ENCODE peak calls at places on chromosomes 7 and 10, in seven cellular contexts. R, F, W, G, T, Y and O are unnamed samples. For H3K4me1, the result is how much of the 10 kb centered on the place peaks cover.

GRCh38 chr10:64760371-64760770 is 1239.2 kb downstream of the REEP3 start:
- DNase-seq in Y (no peak), F (no peak), G (no peak), T (no peak), W (no peak), R (no peak), O (no peak)

GRCh38 chr10:105468769-105469168 is 827.7 kb downstream of the SORCS3 start:
- DNase-seq in Y (no peak), F (no peak), G (no peak), T (no peak), R (no peak), W (no peak), O (no peak)

GRCh38 chr10:75655791-75656451 is 224.5 kb downstream of the LRMDA start:
- DNase-seq in G (no peak), T (peak), R (no peak), Y (no peak), F (no peak), W (no peak), O (no peak)

GRCh38 chr7:44320141-44320540 is 5.3 kb downstream of the CAMK2B start:
- DNase-seq in T (no peak), W (no peak), G (no peak), Y (no peak), R (no peak), F (no peak), O (no peak)

GRCh38 chr7:280461-280860 is 9.5 kb upstream of the FOXL3 start:
- DNase-seq in F (no peak), Y (no peak), T (no peak), W (peak), G (no peak), R (no peak), O (no peak)

GRCh38 chr10:128078136-128078969 is 47.9 kb downstream of the MKI67 start:
- DNase-seq in G (no peak), R (peak), T (no peak), F (no peak), Y (peak), W (no peak), O (peak)

GRCh38 chr7:57427594-57427993 is 22.4 kb upstream of the ZNF716 start:
- DNase-seq in W (no peak), G (no peak), T (no peak), F (no peak), Y (no peak), R (no peak), O (no peak)

GRCh38 chr10:50605280-50606270 is 18.2 kb downstream of the SGMS1 start:
- DNase-seq in Y (no peak), G (peak), R (no peak), F (no peak), T (peak), W (no peak), O (no peak)

GRCh38 chr10:131310904-131311660 is 439 bp downstream of the TCERG1L start:
- DNase-seq in R (no peak), W (peak), T (no peak), G (no peak), F (no peak), Y (peak), O (no peak)

GRCh38 chr10:75651452-75651851 is 220.0 kb downstream of the LRMDA start:
- DNase-seq in R (no peak), G (no peak), W (no peak), F (no peak), Y (peak), T (no peak), O (no peak)

GRCh38 chr10:12540341-12540781 is 191.0 kb downstream of the CAMK1D start:
- DNase-seq in W (no peak), Y (no peak), G (no peak), T (peak), R (no peak), F (no peak), O (no peak)

GRCh38 chr7:24819916-24820689 is 62.8 kb upstream of the GSDME start:
- DNase-seq in T (peak), F (peak), G (peak), Y (peak), R (peak), W (peak), O (peak)

GRCh38 chr10:126857178-126857806 is 47.9 kb upstream of the DOCK1 start:
- DNase-seq in G (no peak), W (no peak), F (no peak), R (no peak), Y (no peak), T (no peak), O (no peak)

GRCh38 chr7:134844200-134844599 is 64.8 kb downstream of the CALD1 start:
- DNase-seq in T (no peak), W (no peak), F (no peak), Y (no peak), R (no peak), G (no peak), O (no peak)

GRCh38 chr7:130365511-130366441 is 14.5 kb upstream of the CPA1 start:
- DNase-seq in W (no peak), T (peak), R (no peak), Y (peak), G (peak), F (no peak), O (no peak)

GRCh38 chr7:134693256-134693655 is 46.6 kb downstream of the BPGM start:
- DNase-seq in G (peak), Y (no peak), F (peak), W (no peak), T (peak), R (no peak), O (no peak)

GRCh38 chr10:49742683-49743463 is 19.2 kb downstream of the OGDHL start:
- DNase-seq in F (no peak), G (no peak), R (no peak), Y (no peak), W (no peak), T (no peak), O (no peak)

GRCh38 chr10:5711637-5712036 is 27.0 kb downstream of the TASOR2 start:
- DNase-seq in W (no peak), G (no peak), Y (no peak), T (no peak), R (no peak), F (no peak), O (no peak)

GRCh38 chr10:88256013-88256680 is 327.0 kb downstream of the RNLS start:
- DNase-seq in W (no peak), T (no peak), R (no peak), F (peak), G (peak), Y (no peak), O (no peak)

GRCh38 chr10:102408728-102409603 is 9.6 kb downstream of the PSD start:
- DNase-seq in Y (peak), T (no peak), F (no peak), R (no peak), W (peak), G (no peak), O (no peak)

GRCh38 chr10:48365668-48366067 is 59.2 kb downstream of the MAPK8 start:
- DNase-seq in W (no peak), G (no peak), Y (no peak), T (no peak), R (no peak), F (no peak), O (no peak)

GRCh38 chr7:43666938-43667337 is 62.4 kb downstream of the COA1 start:
- DNase-seq in W (no peak), R (no peak), Y (no peak), T (peak), F (no peak), G (no peak), O (no peak)

GRCh38 chr10:73628405-73628804 is 12.9 kb downstream of the MYOZ1 start:
- DNase-seq in Y (no peak), W (no peak), G (no peak), T (no peak), R (no peak), F (no peak), O (no peak)

GRCh38 chr7:76358053-76358477 is 726 bp downstream of the YWHAG start:
- DNase-seq in Y (peak), W (peak), T (no peak), R (no peak), F (peak), G (peak), O (peak)

GRCh38 chr7:41830271-41830670 is 127.4 kb upstream of the INHBA start:
- DNase-seq in Y (no peak), G (no peak), F (no peak), T (no peak), R (no peak), W (no peak), O (no peak)

GRCh38 chr7:155216475-155217272 is 81.0 kb upstream of the INSIG1 start:
- DNase-seq in R (no peak), W (no peak), G (no peak), F (no peak), T (no peak), Y (no peak), O (no peak)

GRCh38 chr7:122515404-122515803 is 183.5 kb downstream of the RNF133 start:
- DNase-seq in F (no peak), W (no peak), G (no peak), Y (no peak), R (no peak), T (no peak), O (no peak)

GRCh38 chr10:58174831-58175230 is 92.9 kb downstream of the IPMK start:
- DNase-seq in W (no peak), G (no peak), T (no peak), Y (no peak), F (no peak), R (no peak), O (no peak)

GRCh38 chr10:121976607-121977006 is 1.6 kb upstream of the NSMCE4A start:
- DNase-seq in Y (no peak), R (no peak), T (no peak), W (no peak), F (no peak), G (no peak), O (no peak)

GRCh38 chr10:83542774-83543291 is 596.5 kb upstream of the GHITM start:
- DNase-seq in Y (peak), T (peak), F (no peak), G (no peak), R (no peak), W (no peak), O (no peak)

GRCh38 chr7:137209151-137209822 is 134.2 kb downstream of the PTN start:
- DNase-seq in T (peak), Y (no peak), W (no peak), G (no peak), R (no peak), F (no peak), O (no peak)

GRCh38 chr7:51705701-51706100 is 389.1 kb upstream of the COBL start:
- DNase-seq in Y (no peak), R (no peak), T (no peak), F (no peak), G (no peak), W (no peak), O (no peak)

GRCh38 chr10:114308470-114309110 is 69.5 kb downstream of the VWA2 start:
- DNase-seq in G (no peak), W (no peak), T (peak), F (no peak), R (no peak), Y (no peak), O (no peak)

GRCh38 chr10:61169294-61169693 is 225.3 kb upstream of the RHOBTB1 start:
- DNase-seq in T (no peak), G (no peak), W (no peak), F (no peak), R (no peak), Y (no peak), O (no peak)

GRCh38 chr10:120145107-120145506 is 252.6 kb downstream of the SEC23IP start:
- DNase-seq in Y (no peak), T (no peak), F (no peak), W (no peak), R (no peak), G (no peak), O (no peak)

GRCh38 chr7:113636727-113637421 is 281.9 kb downstream of the PPP1R3A start:
- DNase-seq in W (no peak), Y (no peak), G (no peak), R (no peak), F (no peak), T (peak), O (no peak)

GRCh38 chr7:6508539-6508938 is 42.7 kb downstream of the GRID2IP start:
- DNase-seq in W (no peak), F (no peak), T (no peak), Y (no peak), G (no peak), R (no peak), O (no peak)

DNA sequence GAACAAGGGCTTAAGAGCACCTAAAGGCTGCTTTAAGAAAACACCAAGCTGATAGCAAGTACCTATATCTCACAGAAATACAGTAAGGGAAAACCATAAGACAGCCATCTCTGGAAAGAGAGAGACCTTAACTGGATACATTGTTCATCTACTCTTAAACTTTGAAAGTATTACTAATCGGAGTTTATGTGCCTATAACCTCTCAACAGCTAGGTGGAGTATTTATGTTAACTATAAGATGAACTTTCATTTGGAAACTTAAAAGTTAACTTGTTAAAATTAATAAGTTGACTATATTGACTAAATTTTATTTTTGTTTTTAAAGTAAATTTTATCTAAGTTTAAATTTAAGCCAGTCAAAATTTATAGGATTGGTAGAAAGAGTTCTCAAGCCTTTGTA is 90.6 kb downstream of the USP6NL start:
- DNase-seq in T (no peak), F (no peak), Y (no peak), R (no peak), W (no peak), G (no peak), O (no peak)
- TF ChIP-seq CTCF in T (no peak), F (no peak), Y (no peak), R (no peak), W (no peak), G (no peak), O (no peak)

GRCh38 chr7:99124636-99125504 is 19.0 kb downstream of the SMURF1 start:
- DNase-seq in T (no peak), R (no peak), G (no peak), W (no peak), F (no peak), Y (no peak), O (no peak)
- H3K27ac ChIP-seq in T (no peak), R (peak), G (no peak), W (peak), F (peak), Y (no peak), O (peak)

GRCh38 chr7:92766461-92767003 is 69.8 kb downstream of the CDK6 start:
- DNase-seq in G (no peak), F (no peak), T (peak), Y (no peak), W (no peak), R (no peak), O (no peak)
- H3K4me1 ChIP-seq in G (under half), F (under half), T (half or more), Y (under half), W (under half), R (half or more), O (under half)

DNA sequence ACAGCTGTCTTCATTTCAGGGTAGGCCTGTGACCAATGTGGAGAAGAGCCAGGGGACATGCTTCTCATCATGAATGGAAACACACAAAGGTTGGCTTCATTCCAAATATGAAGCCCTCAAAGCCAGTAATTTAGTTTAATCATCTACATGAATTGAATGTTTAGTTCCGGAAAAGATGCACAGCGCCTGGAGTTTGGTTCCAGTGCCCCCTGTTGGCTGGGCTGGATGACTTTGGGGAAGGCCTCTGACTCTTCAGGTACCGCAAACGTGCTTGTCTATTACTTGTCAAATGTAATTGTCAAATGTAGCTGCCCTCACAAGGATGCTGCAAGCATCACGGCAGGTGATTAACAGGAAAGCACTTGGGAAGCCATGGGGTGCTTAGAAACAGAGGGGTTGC is 130.7 kb downstream of the ADRA2A start:
- DNase-seq in Y (peak), G (no peak), R (no peak), T (no peak), F (no peak), W (no peak), O (no peak)
- TF ChIP-seq CTCF in Y (peak), G (peak), R (peak), T (no peak), F (no peak), W (peak), O (peak)

DNA sequence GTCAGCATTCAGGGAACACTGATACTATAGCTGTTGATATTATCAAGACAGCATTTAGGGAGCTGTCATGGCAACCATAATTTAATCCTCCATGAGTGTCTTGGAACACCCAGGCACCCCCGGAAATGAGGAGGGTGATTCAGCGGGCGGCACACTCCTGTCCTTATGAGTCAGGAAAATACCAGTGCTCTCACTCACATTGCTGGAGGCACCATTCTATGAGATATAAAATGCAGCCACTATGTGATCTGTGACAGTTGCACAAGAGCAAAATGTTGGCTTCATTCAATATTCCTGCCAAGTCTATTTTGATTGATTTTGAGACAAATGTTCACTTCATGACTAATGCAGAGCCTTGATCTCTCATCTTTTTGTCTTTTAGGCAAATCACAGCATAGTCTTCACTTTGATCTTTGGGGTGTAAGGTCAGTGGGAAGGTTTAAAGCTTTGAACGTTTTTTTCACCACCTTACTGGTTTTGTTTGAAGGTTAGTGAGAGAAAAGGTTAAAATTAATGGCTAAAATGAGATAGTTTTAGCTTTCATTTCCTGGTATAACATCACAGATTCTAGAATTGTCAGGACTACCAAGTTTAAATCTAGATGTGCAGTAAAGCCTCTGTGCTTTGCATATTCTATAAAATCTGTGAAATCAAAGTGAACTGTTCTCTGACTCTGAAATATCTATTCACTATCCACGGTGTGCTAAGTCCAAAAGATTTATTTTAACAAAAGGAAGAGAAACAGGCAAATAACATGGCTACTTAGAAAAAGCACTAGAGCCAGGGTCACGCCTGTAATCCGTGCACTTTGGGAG is 12.4 kb upstream of the ARHGAP12 start:
- DNase-seq in T (peak), F (no peak), Y (no peak), R (peak), G (peak), W (no peak), O (no peak)
- H3K27ac ChIP-seq in T (peak), F (no peak), Y (no peak), R (peak), G (peak), W (no peak), O (no peak)

GRCh38 chr7:128131701-128132100 is 100.5 kb upstream of the LRRC4 start:
- DNase-seq in Y (no peak), W (no peak), T (no peak), G (no peak), R (no peak), F (no peak), O (no peak)
- H3K4me1 ChIP-seq in Y (under half), W (under half), T (under half), G (under half), R (under half), F (under half), O (under half)